ENCODE peak calls at places on chromosomes 7 and 10, in five cellular contexts. R, Q, Z, K and M are unnamed samples.

GRCh38 chr7:44104880-44105771 is 981 bp downstream of the AEBP1 start:
- DNase-seq in R (no peak), Q (peak; percentile 73), Z (peak; percentile 76), K (no peak), M (peak; percentile 70)

GRCh38 chr10:72557362-72557761 is 68.5 kb downstream of the MICU1 start:
- DNase-seq in R (no peak), Q (peak; percentile 58), Z (peak; percentile 94), K (no peak), M (peak; percentile 44)

GRCh38 chr7:90261441-90261840 is 16.5 kb downstream of the CFAP69 start:
- DNase-seq in R (no peak), Q (no peak), Z (no peak), K (no peak), M (no peak)

GRCh38 chr10:50281967-50282522 is 30.7 kb upstream of the ASAH2 start:
- DNase-seq in R (no peak), Q (no peak), Z (no peak), K (no peak), M (no peak)

GRCh38 chr10:124071141-124071540 is 22.3 kb downstream of the CHST15 start:
- DNase-seq in R (no peak), Q (no peak), Z (no peak), K (no peak), M (no peak)

GRCh38 chr7:51141451-51141971 is 175.1 kb downstream of the COBL start:
- DNase-seq in R (no peak), Q (peak; percentile 56), Z (peak; percentile 68), K (peak; percentile 51), M (peak; percentile 68)

GRCh38 chr10:132580617-132581016 is 43.0 kb downstream of the INPP5A start:
- DNase-seq in R (no peak), Q (no peak), Z (no peak), K (no peak), M (no peak)

GRCh38 chr10:71443676-71444075 is 47.0 kb downstream of the CDH23 start:
- DNase-seq in R (no peak), Q (no peak), Z (no peak), K (no peak), M (no peak)

GRCh38 chr10:12419279-12419847 is 70.0 kb downstream of the CAMK1D start:
- DNase-seq in R (no peak), Q (peak; percentile 88), Z (peak; percentile 97), K (peak; percentile 70), M (peak; percentile 95)

GRCh38 chr7:75559355-75559986 is 67.4 kb downstream of the SPDYE5 start:
- DNase-seq in R (no peak), Q (no peak), Z (peak; percentile 5), K (no peak), M (no peak)

GRCh38 chr10:14365231-14365744 is 34.6 kb upstream of the FRMD4A start:
- DNase-seq in R (no peak), Q (no peak), Z (no peak), K (no peak), M (peak; percentile 37)

DNA sequence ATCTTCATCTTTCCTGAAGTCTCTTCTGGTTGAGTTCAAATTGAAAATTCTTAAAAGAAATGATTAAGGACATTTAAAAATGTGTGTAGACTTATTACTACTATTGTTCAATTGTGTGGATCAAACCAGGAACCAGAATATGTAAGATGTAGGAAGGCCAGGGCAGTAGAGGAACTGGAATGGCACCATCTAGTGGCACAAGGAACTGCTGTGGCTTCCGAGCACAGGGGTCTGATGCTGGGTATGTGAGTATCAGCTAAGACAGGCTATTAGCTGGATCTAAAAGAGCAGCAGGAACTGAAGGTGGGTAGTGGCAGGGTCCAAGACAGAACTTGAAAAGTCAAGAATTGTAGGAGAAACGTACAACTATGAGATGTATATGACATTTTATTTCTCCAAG is 247.3 kb downstream of the SEMA3A start:
- DNase-seq in R (no peak), Q (peak; percentile 10), Z (peak; percentile 20), K (no peak), M (peak; percentile 12)
- TF ChIP-seq CTCF in R (peak; percentile 24), Q (peak; percentile 39), Z (peak; percentile 61), K (peak; percentile 72), M (peak; percentile 56)

GRCh38 chr10:42933454-42934340 is 143.2 kb upstream of the RET start:
- DNase-seq in R (peak; percentile 44), Q (peak; percentile 42), Z (peak; percentile 51), K (no peak), M (peak; percentile 9)
- H3K4me3 ChIP-seq in R (no peak overlapping the region), Q (no peak overlapping the region), Z (no peak overlapping the region), K (no peak overlapping the region), M (no peak overlapping the region)

GRCh38 chr10:110480387-110480786 is 17.3 kb upstream of the DUSP5 start:
- DNase-seq in R (no peak), Q (no peak), Z (no peak), K (no peak), M (no peak)
- TF ChIP-seq CTCF in R (no peak), Q (no peak), Z (no peak), K (no peak), M (no peak)

DNA sequence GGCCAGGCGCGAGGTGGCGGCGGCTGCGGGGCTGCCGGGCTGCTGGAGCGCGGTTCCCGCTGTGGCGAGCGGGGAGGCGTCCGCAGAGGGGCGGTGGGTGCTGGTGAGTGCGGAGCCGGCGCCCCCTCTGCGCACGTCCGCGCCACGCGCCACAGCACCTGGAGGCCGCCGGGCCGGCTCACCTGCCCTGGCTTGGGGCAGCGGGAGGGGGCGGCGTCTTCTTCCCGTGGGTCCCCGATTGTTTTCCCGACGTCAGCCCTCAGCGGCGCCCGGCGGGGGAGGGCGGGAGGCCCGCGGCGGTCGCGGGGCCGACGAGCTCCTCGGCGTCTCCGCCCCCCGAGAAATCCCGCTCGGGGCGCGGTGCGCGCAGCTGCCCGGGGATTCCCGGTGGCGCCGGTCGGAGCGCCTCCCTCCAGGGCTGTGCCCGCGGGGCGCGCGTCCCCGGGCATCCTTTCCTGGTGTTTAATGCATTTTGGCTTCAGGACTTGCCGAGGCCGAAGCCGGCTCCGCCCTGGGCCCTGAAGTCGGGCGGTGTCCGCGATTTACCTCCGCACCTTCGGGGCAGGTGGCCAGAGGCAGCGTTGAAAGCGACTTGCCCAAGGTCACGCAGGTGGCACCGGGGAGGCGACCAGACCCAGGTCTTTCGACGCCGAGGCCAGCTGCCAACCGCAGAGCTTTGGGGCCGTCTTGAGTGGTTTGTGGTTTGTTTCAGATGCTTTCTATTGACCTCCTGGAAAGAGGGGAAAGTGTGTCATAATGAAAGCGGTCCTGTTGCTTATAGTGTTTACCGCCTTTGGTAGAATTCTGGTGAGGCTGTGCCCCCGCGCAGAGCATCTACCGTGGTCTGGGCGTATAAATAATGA is 582 bp downstream of the PLEKHA1 start:
- DNase-seq in R (peak; percentile 70), Q (peak; percentile 42), Z (peak; percentile 65), K (no peak), M (peak; percentile 60)
- H3K4me3 ChIP-seq in R (peak overlapping the region; percentile 83), Q (peak overlapping the region; percentile 79), Z (peak overlapping the region; percentile 87), K (peak overlapping the region; percentile 90), M (peak overlapping the region; percentile 88)